ENCODE peak calls at places on chromosomes 7 and 10, in eight cellular contexts. D is HCT116, P is GM23338, V is K562, W is H1, F is endothelial cell of umbilical vein, R is GM12878, A is HepG2. Q is an unnamed sample.

GRCh38 chr7:68783671-68784070 is 814.6 kb upstream of the AUTS2 start:
- DNase-seq in V (no peak), D (no peak), A (no peak), R (no peak), P (no peak), F (no peak), W (no peak), Q (no peak)

GRCh38 chr10:62264702-62265436 is 3.8 kb downstream of the RTKN2 start:
- DNase-seq in P (peak), R (no peak), F (peak), A (peak), W (no peak), V (peak), D (peak), Q (no peak)

GRCh38 chr10:88647216-88647615 is 17.0 kb upstream of the LIPF start:
- DNase-seq in A (no peak), D (no peak), P (no peak), R (no peak), F (peak), W (no peak), V (no peak), Q (no peak)

GRCh38 chr7:130227883-130228575 is 20.4 kb downstream of the SSMEM1 start:
- DNase-seq in A (peak), D (no peak), W (no peak), P (no peak), R (no peak), F (no peak), V (no peak), Q (no peak)

GRCh38 chr7:135772639-135773019 is 24.0 kb upstream of the FAM180A start:
- DNase-seq in A (no peak), R (no peak), W (no peak), D (no peak), V (no peak), F (no peak), P (no peak), Q (no peak)

GRCh38 chr10:112314822-112315474 is 31.7 kb downstream of the TECTB start:
- DNase-seq in W (peak), F (peak), D (peak), P (peak), V (peak), A (peak), R (no peak), Q (no peak)

GRCh38 chr7:91940572-91941341 is at the start of gene AKAP9:
- DNase-seq in R (peak), A (peak), W (peak), D (peak), P (peak), V (peak), F (peak), Q (no peak)

GRCh38 chr10:131396108-131397010 is 84.8 kb upstream of the TCERG1L start:
- DNase-seq in V (no peak), R (no peak), A (no peak), W (no peak), D (no peak), P (peak), F (no peak), Q (no peak)

GRCh38 chr7:8581842-8582241 is 148.4 kb downstream of the NXPH1 start:
- DNase-seq in F (no peak), D (no peak), R (no peak), W (no peak), P (no peak), A (no peak), V (no peak), Q (no peak)

GRCh38 chr10:106181491-106181890 is 983.0 kb downstream of the SORCS1 start:
- DNase-seq in R (no peak), D (no peak), V (no peak), W (no peak), P (no peak), A (no peak), F (no peak), Q (no peak)

GRCh38 chr10:102342958-102343357 is 52.5 kb upstream of the NFKB2 start:
- DNase-seq in A (no peak), P (no peak), W (no peak), F (peak), D (no peak), R (no peak), V (no peak), Q (no peak)

GRCh38 chr7:23852135-23852534 is 142.1 kb downstream of the STK31 start:
- DNase-seq in P (no peak), W (no peak), D (no peak), F (no peak), V (no peak), R (no peak), A (no peak), Q (no peak)

GRCh38 chr10:121098231-121098630 is 247.1 kb downstream of the WDR11 start:
- DNase-seq in W (no peak), A (no peak), F (no peak), R (no peak), D (no peak), P (no peak), V (no peak), Q (no peak)
- TF ChIP-seq EZH2 in W (no peak), A (no peak), F (no peak), R (no peak), D (no peak), P (no peak), V (no peak), Q (no peak)

GRCh38 chr10:130109796-130110235 is 814 bp downstream of the C10orf143 start:
- DNase-seq in F (peak), W (peak), A (peak), P (peak), R (peak), D (peak), V (peak), Q (peak)
- TF ChIP-seq POLR2AphosphoS5 in F (no peak), W (no peak), A (no peak), P (no peak), R (no peak), D (no peak), V (no peak), Q (no peak)

DNA sequence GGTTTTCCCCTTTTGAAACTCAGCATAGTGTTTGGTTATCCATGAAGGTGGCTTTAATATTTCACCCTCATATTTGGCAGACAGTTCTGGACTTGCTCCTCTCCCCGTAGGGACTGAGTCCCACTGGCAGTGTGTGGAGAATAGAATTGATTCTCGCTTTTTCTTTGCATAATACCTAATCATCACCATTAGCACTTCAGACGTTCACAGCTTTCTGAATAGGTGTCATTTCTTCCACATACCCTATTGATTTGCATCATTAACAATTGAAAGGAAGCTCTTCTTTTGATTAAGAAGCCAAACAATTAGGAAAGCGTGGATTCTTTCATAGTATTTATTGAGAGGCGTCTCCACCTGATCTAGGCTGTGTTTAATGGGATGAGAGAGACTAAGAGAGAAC is 250.1 kb upstream of the C7orf33 start:
- DNase-seq in V (no peak), F (no peak), R (no peak), W (no peak), A (no peak), D (no peak), P (no peak), Q (no peak)
- TF ChIP-seq EZH2 in V (no peak), F (no peak), R (no peak), W (no peak), A (no peak), D (no peak), P (no peak), Q (no peak)

DNA sequence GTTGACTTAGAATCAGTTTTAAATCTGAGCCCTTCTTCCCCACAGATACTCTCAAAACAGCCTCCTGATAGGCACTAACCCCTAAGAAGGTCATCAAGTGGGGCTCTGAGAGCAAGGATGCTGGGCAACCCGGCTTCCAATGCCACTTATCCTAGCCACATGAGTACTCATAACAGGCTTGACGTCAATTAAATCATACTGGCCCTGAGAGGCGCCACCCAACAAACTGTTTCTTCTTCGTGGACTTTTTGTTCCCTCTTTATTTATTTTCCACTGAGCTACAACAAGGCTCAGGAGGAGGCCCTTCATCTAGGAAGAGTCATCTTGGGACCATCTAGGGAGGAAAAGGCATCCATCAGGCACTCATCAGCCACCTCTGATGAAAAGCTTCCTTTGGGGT is 255.9 kb downstream of the KCNMA1 start:
- DNase-seq in A (no peak), D (no peak), W (no peak), F (no peak), P (no peak), V (no peak), R (no peak), Q (no peak)
- TF ChIP-seq POLR2AphosphoS5 in A (no peak), D (no peak), W (no peak), F (no peak), P (no peak), V (no peak), R (no peak), Q (no peak)

GRCh38 chr10:11017575-11018425 is at the start of gene CELF2:
- DNase-seq in A (no peak), W (peak), F (peak), V (peak), D (no peak), P (peak), R (no peak), Q (no peak)
- TF ChIP-seq EZH2 in A (no peak), W (peak), F (no peak), V (no peak), D (no peak), P (no peak), R (no peak), Q (no peak)

DNA sequence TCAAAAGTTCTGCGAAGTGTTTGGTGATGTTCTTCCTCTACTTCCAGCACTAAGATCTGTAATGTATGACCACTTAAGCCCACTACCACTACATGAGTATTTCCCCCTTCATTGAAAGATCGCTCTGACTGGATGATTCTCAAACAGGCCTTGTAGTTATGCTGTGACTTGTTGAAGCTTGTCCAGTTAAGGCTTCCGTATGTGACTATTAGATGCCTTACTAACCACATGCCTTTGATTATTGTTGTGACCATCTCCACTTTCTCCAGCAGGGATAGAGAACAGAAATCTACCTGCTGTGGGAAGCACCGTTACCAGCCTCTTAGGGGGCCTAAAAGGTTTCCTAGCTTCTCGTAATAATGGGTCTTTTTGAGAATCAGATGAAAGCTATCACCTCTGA is 81.1 kb downstream of the NOC3L start:
- DNase-seq in V (no peak), W (no peak), P (no peak), A (no peak), D (no peak), F (no peak), R (no peak), Q (no peak)
- TF ChIP-seq POLR2AphosphoS5 in V (no peak), W (no peak), P (no peak), A (no peak), D (no peak), F (no peak), R (no peak), Q (no peak)

DNA sequence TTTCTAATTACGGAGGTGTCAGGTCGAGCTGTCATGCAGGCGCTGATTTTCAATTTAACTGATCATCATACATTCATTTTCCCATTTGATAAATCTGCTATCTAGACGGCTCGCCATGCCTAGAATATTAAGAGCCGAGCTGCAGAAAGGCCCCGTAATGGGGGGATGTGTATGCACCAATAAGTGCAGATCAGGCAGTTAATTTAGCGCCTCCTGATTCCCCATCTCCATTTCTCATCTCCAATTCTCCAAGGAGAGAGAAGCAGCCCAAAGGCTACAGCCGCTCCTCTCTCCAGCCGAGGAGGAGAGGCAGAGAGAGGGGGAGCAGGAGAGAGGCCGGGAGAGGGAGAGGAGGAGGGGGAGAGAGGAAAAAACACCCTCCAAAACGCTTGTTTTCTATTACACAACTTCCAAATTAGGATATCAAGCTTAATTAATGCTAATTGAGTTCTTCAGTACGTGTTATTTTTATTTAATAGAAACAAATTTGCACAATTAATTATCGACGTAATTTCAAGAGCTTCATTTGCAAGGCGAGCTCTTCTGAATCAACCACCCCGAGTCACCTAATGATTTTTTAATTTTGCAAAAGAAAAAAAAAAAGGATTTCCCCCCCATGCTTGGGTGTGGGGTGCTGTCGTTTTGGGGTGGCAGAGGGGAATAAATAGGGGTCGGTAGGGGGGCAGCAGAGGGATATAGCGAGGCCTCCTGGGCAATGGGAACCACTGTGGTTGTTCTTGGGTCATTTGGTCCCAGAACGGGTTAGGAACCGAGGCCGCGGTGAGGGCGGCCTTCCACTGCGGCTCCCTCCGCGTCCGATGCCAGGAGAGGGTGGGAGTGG is 7.0 kb downstream of the UNCX start:
- DNase-seq in W (no peak), F (no peak), P (peak), R (no peak), D (no peak), A (no peak), V (no peak), Q (no peak)
- TF ChIP-seq EZH2 in W (no peak), F (peak), P (peak), R (peak), D (no peak), A (peak), V (no peak), Q (no peak)

Q was measured in SK-N-MC.